ENCODE peak calls at places on chromosomes 5 and 9, in eight cellular contexts. S is right cardiac atrium; C is keratinocyte; T is Karpas-422; F is lower lobe of right lung; X is GM23248; M is CD4-positive, CD25-positive, alpha-beta regulatory T cell; H is A673. E is an unnamed sample.

GRCh38 chr5:82163459-82164108 is 114.6 kb downstream of the RPS23 start:
- DNase-seq in S (no peak), C (no peak), T (no peak), F (no peak), X (peak), M (no peak), H (no peak), E (no peak)

GRCh38 chr9:122383992-122384461 is 13.2 kb downstream of the PTGS1 start:
- DNase-seq in S (no peak), C (peak), T (no peak), F (no peak), X (peak), M (no peak), H (no peak), E (peak)

GRCh38 chr5:35141739-35142138 is 88.5 kb downstream of the PRLR start:
- DNase-seq in S (no peak), C (no peak), T (no peak), F (no peak), X (no peak), M (no peak), H (no peak), E (no peak)

GRCh38 chr9:99400184-99400731 is 178.2 kb downstream of the SEC61B start:
- DNase-seq in S (no peak), C (no peak), T (no peak), F (no peak), X (no peak), M (no peak), H (no peak), E (no peak)

GRCh38 chr9:71734953-71735352 is 33.4 kb downstream of the CEMIP2 start:
- DNase-seq in S (no peak), C (no peak), T (no peak), F (no peak), X (no peak), M (no peak), H (no peak), E (no peak)

GRCh38 chr9:9997585-9997984 is 615.2 kb downstream of the PTPRD start:
- DNase-seq in S (no peak), C (no peak), T (no peak), F (no peak), X (no peak), M (no peak), H (no peak), E (no peak)

GRCh38 chr5:139593716-139594319 is 32.7 kb downstream of the UBE2D2 start:
- DNase-seq in S (no peak), C (no peak), T (no peak), F (no peak), X (peak), M (no peak), H (no peak), E (no peak)

GRCh38 chr9:18705763-18706372 is 231.9 kb downstream of the ADAMTSL1 start:
- DNase-seq in S (no peak), C (no peak), T (no peak), F (no peak), X (no peak), M (no peak), H (no peak), E (no peak)

GRCh38 chr5:23440703-23441102 is 66.7 kb upstream of the PRDM9 start:
- DNase-seq in S (no peak), C (no peak), T (no peak), F (no peak), X (no peak), M (no peak), H (no peak), E (no peak)

GRCh38 chr5:68409259-68409658 is 193.7 kb downstream of the PIK3R1 start:
- DNase-seq in S (no peak), C (peak), T (no peak), F (no peak), X (peak), M (no peak), H (no peak), E (peak)

GRCh38 chr9:73093740-73094379 is 57.8 kb upstream of the ANXA1 start:
- DNase-seq in S (no peak), C (no peak), T (no peak), F (no peak), X (peak), M (no peak), H (no peak), E (no peak)

GRCh38 chr5:140073296-140073695 is 30.2 kb upstream of the NRG2 start:
- DNase-seq in S (no peak), C (no peak), T (peak), F (no peak), X (peak), M (no peak), H (peak), E (no peak)

GRCh38 chr5:59592101-59592500 is 301.4 kb downstream of the PDE4D start:
- DNase-seq in S (no peak), C (no peak), T (no peak), F (no peak), X (peak), M (no peak), H (no peak), E (peak)

GRCh38 chr9:108682191-108682590 is 173.6 kb downstream of the ACTL7B start:
- DNase-seq in S (no peak), C (no peak), T (no peak), F (no peak), X (no peak), M (no peak), H (no peak), E (no peak)

GRCh38 chr5:56876325-56876724 is 33.1 kb upstream of the SETD9 start:
- DNase-seq in S (no peak), C (peak), T (no peak), F (no peak), X (no peak), M (no peak), H (no peak), E (peak)

GRCh38 chr5:179142434-179143198 is 82.4 kb downstream of the ZNF354C start:
- DNase-seq in S (peak), C (no peak), T (no peak), F (no peak), X (peak), M (no peak), H (no peak), E (no peak)

GRCh38 chr5:138914338-138914737 is 39.2 kb upstream of the LRRTM2 start:
- DNase-seq in S (no peak), C (no peak), T (no peak), F (no peak), X (no peak), M (no peak), H (no peak), E (no peak)

GRCh38 chr9:96040591-96041461 is 165.3 kb downstream of the ERCC6L2 start:
- DNase-seq in S (no peak), C (no peak), T (no peak), F (no peak), X (no peak), M (no peak), H (no peak), E (no peak)

GRCh38 chr5:159552751-159553150 is 222.5 kb upstream of the IL12B start:
- DNase-seq in S (no peak), C (no peak), T (no peak), F (no peak), X (peak), M (no peak), H (no peak), E (no peak)

GRCh38 chr5:150562832-150563231 is 54.9 kb downstream of the NDST1 start:
- DNase-seq in S (no peak), C (no peak), T (peak), F (no peak), X (peak), M (no peak), H (peak), E (no peak)

GRCh38 chr9:114516913-114517312 is 11.6 kb upstream of the WHRN start:
- DNase-seq in S (no peak), C (no peak), T (no peak), F (no peak), X (peak), M (no peak), H (no peak), E (no peak)

GRCh38 chr5:107476783-107477182 is 194.0 kb downstream of the EFNA5 start:
- DNase-seq in S (peak), C (no peak), T (no peak), F (no peak), X (no peak), M (no peak), H (peak), E (no peak)

GRCh38 chr5:178519804-178520203 is 70.4 kb downstream of the COL23A1 start:
- DNase-seq in S (no peak), C (no peak), T (no peak), F (no peak), X (no peak), M (no peak), H (no peak), E (no peak)

GRCh38 chr9:13143281-13143680 is 136.2 kb downstream of the MPDZ start:
- DNase-seq in S (no peak), C (no peak), T (no peak), F (no peak), X (no peak), M (no peak), H (peak), E (no peak)

GRCh38 chr5:40846371-40846770 is 5.2 kb downstream of the CARD6 start:
- DNase-seq in S (no peak), C (no peak), T (no peak), F (no peak), X (no peak), M (no peak), H (no peak), E (no peak)

GRCh38 chr5:11361768-11362167 is 542.5 kb downstream of the CTNND2 start:
- DNase-seq in S (no peak), C (no peak), T (no peak), F (no peak), X (no peak), M (no peak), H (no peak), E (no peak)

GRCh38 chr9:123375725-123376132 is 19.7 kb downstream of the CRB2 start:
- DNase-seq in S (peak), C (no peak), T (no peak), F (no peak), X (peak), M (no peak), H (peak), E (no peak)

GRCh38 chr5:177312649-177313181 is 1.0 kb upstream of the MXD3 start:
- DNase-seq in S (no peak), C (no peak), T (peak), F (no peak), X (peak), M (no peak), H (peak), E (no peak)
- H3K27ac ChIP-seq in S (no peak), C (peak), T (peak), F (no peak), X (peak), M (peak), H (peak), E (no peak)

DNA sequence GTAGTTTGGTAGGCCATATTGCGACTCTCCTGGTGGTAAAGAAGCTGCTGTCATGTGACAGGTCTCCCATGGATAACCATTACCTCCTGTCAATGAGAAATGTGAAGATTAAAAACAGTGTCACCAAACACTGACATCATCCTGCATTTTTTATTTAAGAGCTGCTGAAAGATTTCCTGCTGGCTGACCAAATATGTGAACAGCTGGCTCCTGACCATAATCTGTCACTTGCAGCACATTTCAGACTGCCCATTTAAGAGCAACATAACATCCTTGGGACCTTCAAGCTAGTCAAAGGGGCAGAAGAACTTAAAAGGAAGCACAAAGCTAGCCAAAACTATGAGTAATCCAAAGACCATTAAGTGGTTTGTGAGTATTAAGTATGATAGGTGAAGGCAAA is 288.0 kb downstream of the IZUMO3 start:
- DNase-seq in S (no peak), C (no peak), T (no peak), F (no peak), X (no peak), M (no peak), H (no peak), E (no peak)
- H3K27ac ChIP-seq in S (no peak), C (no peak), T (no peak), F (no peak), X (no peak), M (no peak), H (no peak), E (no peak)

DNA sequence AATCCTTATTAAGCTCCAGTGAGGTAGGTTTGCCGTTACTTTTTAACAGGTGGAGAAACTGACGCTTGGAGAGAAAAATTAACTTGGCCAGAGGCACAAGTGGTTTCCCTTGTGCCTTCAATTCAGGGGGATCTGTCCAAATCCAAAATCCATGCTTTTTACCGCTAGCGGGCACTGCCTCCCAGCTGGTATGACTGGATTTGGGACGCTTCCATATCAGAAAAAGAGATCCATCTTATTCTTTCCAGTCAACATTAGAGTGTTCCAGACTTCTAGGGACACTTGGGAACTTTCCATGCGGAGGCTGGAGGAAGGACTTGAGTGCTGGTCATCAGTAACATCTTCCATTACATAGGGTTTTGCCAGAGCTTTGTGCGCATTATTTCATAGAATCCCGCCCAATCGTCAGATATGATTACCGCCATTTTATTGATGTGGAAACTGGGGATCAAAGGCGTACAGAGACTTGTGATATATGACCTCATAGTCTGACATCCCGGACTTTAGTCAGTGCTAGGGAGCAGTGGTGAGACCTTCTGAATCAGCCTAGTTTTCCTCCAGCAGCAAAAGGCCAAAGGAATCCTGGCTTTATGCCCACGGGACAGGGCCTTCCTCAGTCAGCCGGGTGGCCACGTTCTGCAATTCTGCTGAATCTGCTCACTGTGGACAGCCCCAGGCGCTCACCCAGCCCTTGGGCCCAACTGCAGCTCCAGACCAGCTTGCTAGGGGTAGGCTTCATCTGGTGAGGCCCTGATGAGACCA is 1.1 kb upstream of the GNPDA1 start:
- DNase-seq in S (peak), C (no peak), T (peak), F (no peak), X (peak), M (no peak), H (no peak), E (no peak)
- H3K27ac ChIP-seq in S (peak), C (peak), T (no peak), F (no peak), X (peak), M (peak), H (no peak), E (peak)

GRCh38 chr5:96377597-96377996 is 55.5 kb downstream of the PCSK1 start:
- DNase-seq in S (no peak), C (no peak), T (no peak), F (no peak), X (no peak), M (no peak), H (no peak), E (no peak)

GRCh38 chr5:96377167-96377566 is 55.9 kb downstream of the PCSK1 start:
- DNase-seq in S (no peak), C (no peak), T (no peak), F (no peak), X (peak), M (no peak), H (no peak), E (no peak)

GRCh38 chr5:96370981-96371380 is 62.1 kb downstream of the PCSK1 start:
- DNase-seq in S (no peak), C (no peak), T (no peak), F (no peak), X (no peak), M (no peak), H (no peak), E (no peak)

GRCh38 chr5:96374653-96375052 is 58.4 kb downstream of the PCSK1 start:
- DNase-seq in S (no peak), C (no peak), T (no peak), F (no peak), X (no peak), M (no peak), H (no peak), E (no peak)

GRCh38 chr5:96373006-96373405 is 60.0 kb downstream of the PCSK1 start:
- DNase-seq in S (no peak), C (no peak), T (no peak), F (no peak), X (no peak), M (no peak), H (no peak), E (no peak)
- H3K27ac ChIP-seq in S (no peak), C (no peak), T (no peak), F (no peak), X (no peak), M (no peak), H (no peak), E (no peak)

DNA sequence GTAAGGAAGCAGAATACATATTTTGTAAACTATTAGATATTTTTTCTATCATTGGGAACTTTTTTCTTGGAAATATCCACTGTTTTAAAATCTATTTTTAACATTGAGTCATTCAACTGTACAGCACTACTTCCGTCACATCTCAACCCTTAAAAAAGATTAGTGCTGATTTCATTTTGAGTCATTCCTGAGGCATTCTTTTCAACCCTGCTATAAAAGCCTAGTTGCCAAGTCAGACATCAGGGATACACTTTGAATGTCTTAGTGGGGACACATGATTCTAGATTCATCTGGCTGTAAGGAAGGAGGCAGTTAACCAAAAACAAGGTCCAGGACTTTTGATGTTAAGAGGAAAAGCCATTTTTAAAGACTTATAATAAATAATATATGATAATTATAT is 160.9 kb downstream of the GIN1 start:
- DNase-seq in S (no peak), C (peak), T (no peak), F (no peak), X (peak), M (no peak), H (peak), E (peak)
- H3K27ac ChIP-seq in S (no peak), C (peak), T (no peak), F (no peak), X (peak), M (no peak), H (peak), E (peak)

DNA sequence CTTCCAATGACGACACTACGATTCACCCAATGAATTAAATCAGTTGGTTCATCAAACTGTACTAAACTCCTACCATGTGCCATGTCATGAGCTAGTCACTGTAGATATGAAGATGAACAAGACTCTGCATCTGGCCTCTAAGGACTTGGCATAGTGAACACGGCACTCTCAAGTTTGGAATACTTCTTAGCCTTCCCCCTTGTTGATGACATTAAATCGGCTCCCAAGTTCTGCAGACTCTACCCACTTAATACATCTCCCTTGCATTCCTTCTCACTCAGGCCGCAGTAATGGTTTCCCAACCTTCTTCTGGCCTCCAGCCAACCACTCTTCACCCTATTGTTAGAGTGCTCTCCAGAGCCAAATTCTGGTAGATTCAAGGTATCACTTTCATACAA is 184.7 kb downstream of the MAPKAP1 start:
- DNase-seq in S (no peak), C (no peak), T (no peak), F (peak), X (peak), M (no peak), H (peak), E (no peak)
- H3K27ac ChIP-seq in S (no peak), C (peak), T (no peak), F (no peak), X (peak), M (peak), H (no peak), E (peak)

GRCh38 chr9:132228062-132228461 is 66.2 kb downstream of the NTNG2 start:
- DNase-seq in S (no peak), C (no peak), T (no peak), F (no peak), X (no peak), M (no peak), H (no peak), E (no peak)
- H3K27ac ChIP-seq in S (no peak), C (no peak), T (no peak), F (no peak), X (no peak), M (no peak), H (no peak), E (no peak)

DNA sequence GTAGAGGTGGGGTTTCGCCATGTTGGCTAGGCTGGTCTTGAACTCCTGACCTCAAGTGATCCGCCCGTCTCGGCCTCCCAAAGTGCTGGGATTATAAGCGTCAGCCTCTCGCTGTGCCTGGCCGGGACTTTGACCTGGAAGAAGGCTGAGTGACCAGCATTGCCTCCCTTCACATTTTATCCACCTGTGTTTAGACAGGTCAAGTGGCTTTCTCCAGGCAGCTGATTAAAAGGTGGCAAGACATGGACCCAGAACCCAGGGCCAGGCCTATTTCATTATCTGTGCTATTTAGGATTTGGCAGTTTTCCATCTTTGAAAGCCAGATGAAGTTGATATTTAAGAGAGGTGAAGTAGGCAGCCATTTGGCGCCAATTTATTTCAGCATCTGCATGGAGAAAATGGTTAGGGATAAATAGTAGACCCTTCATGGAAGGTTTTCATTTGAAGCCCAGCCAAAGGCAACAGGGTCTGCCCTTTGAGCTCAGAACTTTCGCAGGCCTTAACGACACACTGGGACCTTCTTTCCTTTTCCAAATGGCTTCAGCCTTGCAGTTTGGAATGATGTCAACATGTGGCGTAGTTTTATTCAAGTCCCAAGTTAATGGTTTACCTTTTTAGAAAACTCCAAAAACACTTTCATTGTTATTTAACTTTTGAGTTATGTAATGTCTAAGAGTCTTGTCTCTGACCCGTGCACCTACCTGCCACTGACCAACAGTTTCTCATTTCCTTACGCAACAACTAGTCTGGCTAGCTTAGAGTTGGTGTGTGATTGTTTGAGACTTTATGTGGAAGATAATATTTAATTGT is 8.4 kb downstream of the DAPK1 start:
- DNase-seq in S (no peak), C (no peak), T (no peak), F (no peak), X (no peak), M (no peak), H (no peak), E (no peak)
- H3K27ac ChIP-seq in S (no peak), C (no peak), T (no peak), F (peak), X (no peak), M (no peak), H (no peak), E (no peak)

E was measured in epithelial cell of prostate.